ENCODE peak calls at places on chromosomes 7 and 10, in five cellular contexts. G is AG04450, R is H1, M is colonic mucosa, C is endothelial cell of umbilical vein. V is an unnamed sample.

GRCh38 chr7:2003931-2004812 is 228.6 kb downstream of the MAD1L1 start:
- DNase-seq in R (no peak), M (no peak), G (no peak), C (no peak), V (peak)

GRCh38 chr7:67019562-67020390 is 23.1 kb downstream of the TYW1 start:
- DNase-seq in M (no peak), G (no peak), R (no peak), C (no peak), V (peak)

GRCh38 chr10:22702348-22702747 is 12.0 kb downstream of the PIP4K2A start:
- DNase-seq in R (no peak), G (no peak), C (no peak), M (no peak), V (no peak)

GRCh38 chr10:33193867-33194521 is 140.5 kb downstream of the NRP1 start:
- DNase-seq in G (no peak), C (peak), M (peak), R (no peak), V (peak)

GRCh38 chr10:132036153-132036886 is 29.4 kb upstream of the JAKMIP3 start:
- DNase-seq in C (no peak), M (no peak), G (no peak), R (peak), V (no peak)

GRCh38 chr10:97048649-97049427 is 136.9 kb downstream of the SLIT1 start:
- DNase-seq in M (no peak), G (no peak), R (no peak), C (no peak), V (no peak)

GRCh38 chr7:45691155-45691656 is 117.0 kb downstream of the ADCY1 start:
- DNase-seq in G (no peak), R (no peak), M (peak), C (no peak), V (no peak)

GRCh38 chr7:156827587-156828203 is 65.3 kb downstream of the LMBR1 start:
- DNase-seq in G (no peak), M (no peak), C (peak), R (no peak), V (no peak)

GRCh38 chr10:60206735-60207134 is 182.9 kb downstream of the ANK3 start:
- DNase-seq in M (peak), G (no peak), R (no peak), C (no peak), V (no peak)

GRCh38 chr7:42878303-42878702 is 33.6 kb downstream of the C7orf25 start:
- DNase-seq in G (no peak), R (no peak), M (no peak), C (no peak), V (no peak)

GRCh38 chr10:85916192-85916747 is 450.3 kb downstream of the GRID1 start:
- DNase-seq in M (no peak), R (no peak), G (no peak), C (no peak), V (no peak)

GRCh38 chr10:33746878-33747277 is 412.4 kb upstream of the NRP1 start:
- DNase-seq in C (no peak), M (no peak), G (no peak), R (no peak), V (no peak)

GRCh38 chr7:115289966-115290365 is 368.1 kb downstream of the MDFIC start:
- DNase-seq in R (no peak), G (no peak), C (no peak), M (no peak), V (no peak)

DNA sequence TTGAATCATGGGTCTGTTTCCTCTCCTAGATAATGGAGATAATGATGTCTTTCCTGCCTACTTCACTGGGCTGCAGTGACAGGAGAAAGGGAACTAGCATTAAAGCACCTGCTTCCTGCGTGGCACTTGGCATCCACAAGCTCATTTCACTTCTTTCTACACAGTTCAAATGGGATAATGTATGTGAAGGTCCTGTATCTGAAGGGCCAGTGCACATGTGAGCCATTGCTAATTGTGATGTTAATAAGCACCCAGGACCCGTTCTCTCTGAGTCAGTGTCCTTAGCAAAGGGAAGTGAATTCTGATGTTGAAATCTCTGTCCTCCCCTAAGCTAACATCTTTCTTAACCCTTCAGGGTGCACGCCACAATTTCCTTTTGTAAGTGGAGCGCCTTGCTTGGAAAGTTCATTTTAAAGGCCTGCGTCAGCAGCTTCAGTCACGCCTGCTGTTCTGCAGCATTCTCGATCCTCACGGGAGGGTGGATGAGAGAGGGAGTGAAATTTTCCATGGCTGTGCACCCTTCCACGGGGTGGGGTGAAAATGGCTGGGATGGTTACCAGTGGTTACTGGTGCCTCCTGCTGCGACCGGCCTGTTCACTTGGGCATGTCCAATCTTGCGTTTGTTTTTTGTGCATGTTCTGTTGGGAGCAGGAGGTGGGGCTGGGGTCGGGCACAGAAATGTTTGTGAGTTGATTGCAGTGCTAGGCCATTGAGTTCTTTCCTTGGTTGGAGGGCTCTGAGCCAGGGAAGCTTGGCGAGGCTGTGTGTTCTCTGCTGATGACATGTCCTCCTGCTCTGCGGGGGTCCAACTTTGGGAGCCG is 59.2 kb downstream of the HK1 start:
- DNase-seq in C (peak), M (no peak), R (no peak), G (peak), V (no peak)
- H3K4me3 ChIP-seq in C (no peak), M (no peak), R (no peak), G (no peak), V (no peak)

DNA sequence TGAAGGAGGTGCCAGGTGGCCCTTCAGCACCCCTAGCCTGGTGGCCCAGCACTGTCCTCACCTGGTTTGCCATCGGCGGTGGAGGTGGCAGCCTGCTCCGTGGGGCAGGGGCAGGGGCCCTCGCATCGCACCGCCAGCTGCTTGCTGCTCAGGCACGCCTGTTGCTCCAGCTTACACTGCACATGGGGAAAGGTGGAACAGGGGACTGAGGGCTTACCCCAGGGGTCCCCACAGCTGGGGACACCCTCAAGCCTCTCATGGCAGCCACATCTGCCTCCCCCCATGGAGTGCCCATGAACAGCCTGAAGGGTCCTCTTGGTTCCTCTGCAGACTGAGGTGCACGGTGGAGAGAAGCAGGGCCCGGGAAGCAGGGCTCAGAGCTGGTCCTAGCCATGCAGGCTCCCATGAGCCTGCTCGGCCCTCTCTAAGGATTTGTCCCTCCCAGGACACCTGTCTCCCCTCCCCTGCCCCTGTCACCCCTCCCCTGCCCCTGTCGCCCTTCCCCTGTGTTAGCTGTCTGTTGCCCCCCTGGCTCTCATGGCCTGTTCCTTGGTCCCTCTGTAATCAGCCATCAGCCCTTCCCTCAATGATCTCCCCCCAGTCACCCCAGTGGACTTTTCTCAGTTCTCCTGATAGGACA is 20.1 kb downstream of the SPOCK2 start:
- DNase-seq in C (no peak), R (no peak), M (no peak), G (no peak), V (no peak)
- H3K27ac ChIP-seq in C (no peak), R (no peak), M (no peak), G (no peak), V (no peak)

DNA sequence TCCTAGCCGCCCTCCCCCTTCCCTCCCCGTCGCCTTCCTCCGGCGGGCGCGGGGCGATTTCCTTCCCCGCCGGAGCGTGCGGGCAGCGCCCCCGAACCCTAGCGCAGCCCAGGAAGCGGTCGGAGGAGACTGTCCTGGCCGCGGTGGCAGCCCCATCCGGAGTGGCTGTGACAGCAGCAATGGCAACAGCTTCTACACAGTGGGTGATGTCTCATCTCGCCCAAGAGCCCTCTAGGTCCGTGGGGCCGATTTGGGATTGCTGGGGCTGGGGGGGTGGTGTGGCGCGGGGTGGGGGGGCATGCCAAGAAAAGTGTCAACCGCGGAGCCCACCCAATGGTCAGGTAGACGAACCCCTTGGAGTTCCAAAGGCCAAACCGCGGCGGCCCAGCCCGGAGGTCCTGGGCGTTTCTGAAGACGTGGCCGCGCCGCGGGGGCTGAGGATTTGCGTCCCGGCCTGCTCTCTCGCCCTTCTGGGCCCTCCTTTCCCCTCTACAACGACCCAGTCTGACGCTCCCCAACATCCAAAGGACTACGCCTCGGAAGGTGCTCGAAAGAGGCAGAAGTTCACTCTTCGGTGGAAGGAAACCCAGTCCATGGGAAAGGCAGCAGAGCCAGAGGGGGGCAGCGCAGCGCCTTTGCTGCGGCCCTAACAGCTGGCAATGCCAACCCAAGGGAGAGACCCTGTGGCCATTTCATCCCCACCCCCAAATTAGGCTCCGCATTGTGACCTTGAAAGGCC is 603 bp upstream of the TWIST1 start:
- DNase-seq in M (no peak), C (no peak), G (no peak), R (no peak), V (no peak)
- TF ChIP-seq CTCF in M (no peak), C (no peak), G (peak), R (no peak), V (no peak)

DNA sequence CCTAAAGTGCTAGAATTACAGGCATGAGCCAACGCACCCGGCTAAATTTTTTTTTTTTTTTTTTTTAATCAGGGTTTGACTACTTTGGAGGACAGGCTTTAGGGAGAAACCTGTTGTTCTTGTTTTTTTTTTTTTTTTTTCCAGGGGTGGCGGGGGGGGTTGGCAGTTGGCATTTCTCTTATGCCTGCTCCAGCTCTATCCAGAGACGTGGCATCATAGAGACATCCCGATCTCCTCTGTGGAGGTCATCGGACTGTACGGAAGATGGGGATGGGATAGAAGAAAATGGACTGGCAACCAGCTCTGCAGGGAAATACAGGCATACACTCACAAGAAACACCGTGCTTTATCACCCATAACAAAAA is 130.8 kb downstream of the PRPF18 start:
- DNase-seq in G (no peak), R (no peak), M (no peak), C (no peak), V (no peak)
- H3K4me3 ChIP-seq in G (no peak), R (no peak), M (peak), C (no peak), V (no peak)

GRCh38 chr7:96311967-96312366 is 9.9 kb downstream of the SLC25A13 start:
- DNase-seq in M (no peak), G (no peak), C (no peak), R (no peak), V (no peak)
- H3K27ac ChIP-seq in M (no peak), G (no peak), C (no peak), R (no peak), V (no peak)

GRCh38 chr10:70232859-70233108 is 445 bp downstream of the PPA1 start:
- DNase-seq in M (no peak), R (no peak), G (no peak), C (no peak), V (no peak)

GRCh38 chr10:70232155-70232858 is 922 bp downstream of the PPA1 start:
- DNase-seq in G (no peak), M (peak), R (no peak), C (peak), V (peak)

GRCh38 chr10:70234668-70235447 is 1.6 kb upstream of the PPA1 start:
- DNase-seq in R (no peak), C (no peak), M (no peak), G (peak), V (no peak)

GRCh38 chr10:70233109-70233938 is at the start of gene PPA1:
- DNase-seq in M (peak), R (peak), C (peak), G (peak), V (peak)

GRCh38 chr10:70233939-70234300 is 691 bp upstream of the PPA1 start:
- DNase-seq in M (no peak), G (no peak), R (no peak), C (no peak), V (no peak)
- TF ChIP-seq CTCF in M (no peak), G (no peak), R (no peak), C (no peak), V (no peak)

GRCh38 chr10:49610735-49611165 is 640 bp downstream of the SLC18A3 start:
- DNase-seq in G (no peak), R (no peak), C (no peak), M (no peak), V (no peak)
- H3K4me3 ChIP-seq in G (no peak), R (peak), C (no peak), M (no peak), V (no peak)

GRCh38 chr10:15859531-15859864 is 809 bp downstream of the MINDY3 start:
- DNase-seq in R (no peak), C (no peak), G (no peak), M (no peak), V (no peak)
- H3K27ac ChIP-seq in R (no peak), C (no peak), G (no peak), M (peak), V (peak)

V was measured in Peyer's patch.